ENCODE peak calls at places on chromosomes 4 and X, in five cellular contexts. P is AG09319; D is esophagus squamous epithelium; K is stimulated activated CD4-positive, alpha-beta T cell treated with anti-CD3 and anti-CD28 coated beads, TNF-alpha, amount 100 ng/mL, for 48 hours; C is ascending aorta. W is an unnamed sample.

GRCh38 chrX:148412006-148412405 is 88.4 kb upstream of the AFF2 start:
- DNase-seq in D (no peak), P (no peak), C (no peak), K (no peak), W (no peak)

GRCh38 chrX:68261060-68261672 is 172.1 kb downstream of the OPHN1 start:
- DNase-seq in C (no peak), P (no peak), K (no peak), D (no peak), W (no peak)

GRCh38 chr4:17941731-17942130 is 79.8 kb downstream of the LCORL start:
- DNase-seq in C (no peak), P (no peak), K (no peak), D (no peak), W (no peak)

GRCh38 chr4:184361443-184361842 is 112.9 kb downstream of the IRF2 start:
- DNase-seq in K (no peak), C (no peak), D (no peak), P (no peak), W (no peak)

GRCh38 chrX:119069128-119069527 is 3.7 kb upstream of the CT47C1 start:
- DNase-seq in D (no peak), K (no peak), C (no peak), P (no peak), W (no peak)

GRCh38 chrX:49184294-49185061 is 1.7 kb downstream of the PRICKLE3 start:
- DNase-seq in C (peak; percentile 95), P (peak; percentile 54), K (no peak), D (no peak), W (no peak)

GRCh38 chr4:21656832-21657231 is 291.7 kb downstream of the KCNIP4 start:
- DNase-seq in C (no peak), K (no peak), D (no peak), P (no peak), W (no peak)

GRCh38 chrX:119236599-119237525 is 777 bp downstream of the PGRMC1 start:
- DNase-seq in P (no peak), D (no peak), K (no peak), C (peak; percentile 68), W (no peak)

GRCh38 chr4:140805293-140805692 is 49.1 kb upstream of the TBC1D9 start:
- DNase-seq in P (no peak), C (no peak), K (no peak), D (no peak), W (no peak)

GRCh38 chr4:93897559-93897958 is 69.0 kb downstream of the ATOH1 start:
- DNase-seq in D (no peak), C (no peak), P (no peak), K (no peak), W (no peak)

GRCh38 chr4:119550857-119551532 is 77.6 kb downstream of the PDE5A start:
- DNase-seq in K (no peak), C (no peak), P (no peak), D (no peak), W (no peak)

GRCh38 chr4:8897768-8898167 is 26.1 kb upstream of the HMX1 start:
- DNase-seq in P (no peak), D (no peak), K (no peak), C (no peak), W (no peak)

GRCh38 chrX:85084770-85085393 is 81.2 kb downstream of the APOOL start:
- DNase-seq in C (no peak), D (no peak), K (no peak), P (peak; percentile 2), W (no peak)

GRCh38 chr4:137922721-137923120 is 319.4 kb downstream of the SLC7A11 start:
- DNase-seq in K (no peak), D (no peak), P (no peak), C (no peak), W (no peak)

GRCh38 chr4:146488495-146489174 is 33.1 kb downstream of the SLC10A7 start:
- DNase-seq in K (no peak), C (no peak), D (no peak), P (no peak), W (no peak)

GRCh38 chr4:169621754-169622481 is 1.5 kb downstream of the CLCN3 start:
- DNase-seq in D (no peak), K (no peak), P (no peak), C (no peak), W (no peak)

GRCh38 chrX:15321447-15321846 is 6.0 kb upstream of the ASB11 start:
- DNase-seq in K (no peak), C (no peak), P (no peak), D (no peak), W (no peak)

GRCh38 chr4:42673084-42673429 is 16.2 kb upstream of the ATP8A1 start:
- DNase-seq in D (no peak), P (no peak), C (peak; percentile 80), K (no peak), W (no peak)

GRCh38 chrX:115560978-115561604 is at the start of gene PLS3:
- DNase-seq in D (peak; percentile 2), P (peak; percentile 68), K (peak; percentile 2), C (peak; percentile 90), W (no peak)

GRCh38 chrX:105101378-105101777 is 119.1 kb downstream of the TEX13A start:
- DNase-seq in C (no peak), K (no peak), P (no peak), D (no peak), W (no peak)

GRCh38 chr4:95288552-95288951 is 260.2 kb downstream of the UNC5C start:
- DNase-seq in C (no peak), P (no peak), K (no peak), D (no peak), W (no peak)

GRCh38 chr4:108342325-108342986 is 173.7 kb upstream of the LEF1 start:
- DNase-seq in K (no peak), D (no peak), C (no peak), P (no peak), W (no peak)

GRCh38 chrX:118807151-118808017 is 16.2 kb upstream of the ZCCHC12 start:
- DNase-seq in C (no peak), K (peak; percentile 31), D (no peak), P (peak; percentile 12), W (no peak)

GRCh38 chr4:73810191-73810590 is 26.3 kb upstream of the CXCL6 start:
- DNase-seq in C (no peak), K (no peak), P (no peak), D (no peak), W (no peak)

GRCh38 chrX:122504026-122504425 is 680.1 kb upstream of the GRIA3 start:
- DNase-seq in C (no peak), P (no peak), K (no peak), D (no peak), W (no peak)

GRCh38 chr4:76767983-76768382 is 130.0 kb downstream of the SOWAHB start:
- DNase-seq in P (no peak), C (no peak), D (no peak), K (no peak), W (no peak)

GRCh38 chr4:76688737-76689078 is 209.2 kb downstream of the SOWAHB start:
- DNase-seq in D (no peak), P (no peak), K (no peak), C (no peak), W (peak; percentile 14)